ENCODE peak calls at places on chromosomes 7 and 10, in eight cellular contexts. One of them, this sample, is unnamed. For H3K36me3, the result is how much of the 10 kb centered on the place peaks cover.

GRCh38 chr7:40341836-40342235 is 207.0 kb downstream of the SUGCT start:
- DNase-seq in sigmoid colon: no peak
- DNase-seq in CD8-positive, alpha-beta T cell: no peak
- DNase-seq in upper lobe of left lung: no peak
- DNase-seq in Peyer's patch: no peak
- DNase-seq in body of pancreas: no peak
- DNase-seq in adrenal gland: no peak
- DNase-seq in brain microvascular endothelial cell: no peak
- DNase-seq in this sample: no peak

GRCh38 chr10:119449760-119450461 is 92.6 kb downstream of the RGS10 start:
- DNase-seq in upper lobe of left lung: peak
- DNase-seq in body of pancreas: peak
- DNase-seq in sigmoid colon: peak
- DNase-seq in brain microvascular endothelial cell: peak
- DNase-seq in adrenal gland: peak
- DNase-seq in Peyer's patch: no peak
- DNase-seq in CD8-positive, alpha-beta T cell: no peak
- DNase-seq in this sample: peak

GRCh38 chr7:134900430-134900876 is 85.9 kb upstream of the AGBL3 start:
- DNase-seq in body of pancreas: no peak
- DNase-seq in adrenal gland: no peak
- DNase-seq in sigmoid colon: no peak
- DNase-seq in CD8-positive, alpha-beta T cell: no peak
- DNase-seq in brain microvascular endothelial cell: no peak
- DNase-seq in Peyer's patch: no peak
- DNase-seq in upper lobe of left lung: no peak
- DNase-seq in this sample: no peak

GRCh38 chr7:151900591-151901312 is 23.8 kb upstream of the PRKAG2 start:
- DNase-seq in adrenal gland: no peak
- DNase-seq in brain microvascular endothelial cell: no peak
- DNase-seq in sigmoid colon: no peak
- DNase-seq in CD8-positive, alpha-beta T cell: no peak
- DNase-seq in Peyer's patch: no peak
- DNase-seq in body of pancreas: no peak
- DNase-seq in upper lobe of left lung: no peak
- DNase-seq in this sample: no peak

GRCh38 chr7:78959471-78959870 is 494.0 kb downstream of the MAGI2 start:
- DNase-seq in CD8-positive, alpha-beta T cell: no peak
- DNase-seq in body of pancreas: no peak
- DNase-seq in upper lobe of left lung: no peak
- DNase-seq in Peyer's patch: no peak
- DNase-seq in brain microvascular endothelial cell: no peak
- DNase-seq in sigmoid colon: no peak
- DNase-seq in adrenal gland: no peak
- DNase-seq in this sample: no peak

GRCh38 chr10:70699659-70700174 is 27.4 kb downstream of the ADAMTS14 start:
- DNase-seq in body of pancreas: no peak
- DNase-seq in Peyer's patch: peak
- DNase-seq in sigmoid colon: no peak
- DNase-seq in adrenal gland: no peak
- DNase-seq in brain microvascular endothelial cell: no peak
- DNase-seq in upper lobe of left lung: no peak
- DNase-seq in CD8-positive, alpha-beta T cell: no peak
- DNase-seq in this sample: no peak

GRCh38 chr10:909831-910230 is 21.7 kb downstream of the LARP4B start:
- DNase-seq in upper lobe of left lung: no peak
- DNase-seq in CD8-positive, alpha-beta T cell: no peak
- DNase-seq in sigmoid colon: no peak
- DNase-seq in brain microvascular endothelial cell: peak
- DNase-seq in Peyer's patch: no peak
- DNase-seq in adrenal gland: peak
- DNase-seq in body of pancreas: no peak
- DNase-seq in this sample: peak

GRCh38 chr10:12608761-12609160 is 259.4 kb downstream of the CAMK1D start:
- DNase-seq in upper lobe of left lung: no peak
- DNase-seq in adrenal gland: no peak
- DNase-seq in sigmoid colon: no peak
- DNase-seq in CD8-positive, alpha-beta T cell: no peak
- DNase-seq in body of pancreas: peak
- DNase-seq in Peyer's patch: no peak
- DNase-seq in brain microvascular endothelial cell: no peak
- DNase-seq in this sample: no peak

GRCh38 chr7:103851357-103851756 is 138.1 kb downstream of the RELN start:
- DNase-seq in body of pancreas: no peak
- DNase-seq in brain microvascular endothelial cell: peak
- DNase-seq in CD8-positive, alpha-beta T cell: no peak
- DNase-seq in adrenal gland: no peak
- DNase-seq in Peyer's patch: no peak
- DNase-seq in upper lobe of left lung: no peak
- DNase-seq in sigmoid colon: no peak
- DNase-seq in this sample: no peak

GRCh38 chr7:11427686-11428273 is 404.2 kb downstream of the THSD7A start:
- DNase-seq in body of pancreas: peak
- DNase-seq in CD8-positive, alpha-beta T cell: no peak
- DNase-seq in adrenal gland: peak
- DNase-seq in Peyer's patch: no peak
- DNase-seq in sigmoid colon: no peak
- DNase-seq in brain microvascular endothelial cell: peak
- DNase-seq in upper lobe of left lung: no peak
- DNase-seq in this sample: peak

GRCh38 chr10:69451209-69451783 is at the start of gene TSPAN15:
- DNase-seq in upper lobe of left lung: peak
- DNase-seq in sigmoid colon: peak
- DNase-seq in body of pancreas: peak
- DNase-seq in CD8-positive, alpha-beta T cell: peak
- DNase-seq in adrenal gland: peak
- DNase-seq in brain microvascular endothelial cell: peak
- DNase-seq in Peyer's patch: peak
- DNase-seq in this sample: peak

GRCh38 chr7:138603549-138604324 is 97.4 kb downstream of the SVOPL start:
- DNase-seq in brain microvascular endothelial cell: peak
- DNase-seq in CD8-positive, alpha-beta T cell: no peak
- DNase-seq in adrenal gland: no peak
- DNase-seq in sigmoid colon: no peak
- DNase-seq in body of pancreas: no peak
- DNase-seq in Peyer's patch: no peak
- DNase-seq in upper lobe of left lung: no peak
- DNase-seq in this sample: no peak

GRCh38 chr10:12633776-12634390 is 284.5 kb downstream of the CAMK1D start:
- DNase-seq in adrenal gland: no peak
- DNase-seq in upper lobe of left lung: no peak
- DNase-seq in brain microvascular endothelial cell: no peak
- DNase-seq in Peyer's patch: no peak
- DNase-seq in body of pancreas: no peak
- DNase-seq in CD8-positive, alpha-beta T cell: no peak
- DNase-seq in sigmoid colon: no peak
- DNase-seq in this sample: no peak

GRCh38 chr10:1366811-1367425 is 310.7 kb downstream of the WDR37 start:
- DNase-seq in upper lobe of left lung: no peak
- DNase-seq in body of pancreas: no peak
- DNase-seq in brain microvascular endothelial cell: no peak
- DNase-seq in Peyer's patch: no peak
- DNase-seq in adrenal gland: no peak
- DNase-seq in sigmoid colon: no peak
- DNase-seq in CD8-positive, alpha-beta T cell: no peak
- DNase-seq in this sample: peak

GRCh38 chr10:77290528-77291155 is 347.0 kb downstream of the KCNMA1 start:
- DNase-seq in adrenal gland: no peak
- DNase-seq in sigmoid colon: peak
- DNase-seq in Peyer's patch: no peak
- DNase-seq in body of pancreas: no peak
- DNase-seq in CD8-positive, alpha-beta T cell: no peak
- DNase-seq in upper lobe of left lung: no peak
- DNase-seq in brain microvascular endothelial cell: peak
- DNase-seq in this sample: peak

GRCh38 chr7:91759205-91759863 is 121.2 kb downstream of the MTERF1 start:
- DNase-seq in brain microvascular endothelial cell: peak
- DNase-seq in CD8-positive, alpha-beta T cell: no peak
- DNase-seq in upper lobe of left lung: peak
- DNase-seq in body of pancreas: peak
- DNase-seq in sigmoid colon: no peak
- DNase-seq in Peyer's patch: peak
- DNase-seq in adrenal gland: no peak
- DNase-seq in this sample: no peak

GRCh38 chr10:32713560-32713959 is 244.5 kb downstream of the ITGB1 start:
- DNase-seq in Peyer's patch: no peak
- DNase-seq in sigmoid colon: no peak
- DNase-seq in adrenal gland: no peak
- DNase-seq in body of pancreas: no peak
- DNase-seq in CD8-positive, alpha-beta T cell: no peak
- DNase-seq in brain microvascular endothelial cell: no peak
- DNase-seq in upper lobe of left lung: no peak
- DNase-seq in this sample: no peak

GRCh38 chr10:49309691-49310371 is 10.9 kb downstream of the C10orf71 start:
- DNase-seq in body of pancreas: no peak
- DNase-seq in brain microvascular endothelial cell: no peak
- DNase-seq in Peyer's patch: no peak
- DNase-seq in upper lobe of left lung: no peak
- DNase-seq in sigmoid colon: no peak
- DNase-seq in CD8-positive, alpha-beta T cell: peak
- DNase-seq in adrenal gland: no peak
- DNase-seq in this sample: no peak

GRCh38 chr10:77810446-77811335 is 115.9 kb downstream of the DLG5 start:
- DNase-seq in Peyer's patch: no peak
- DNase-seq in CD8-positive, alpha-beta T cell: no peak
- DNase-seq in adrenal gland: no peak
- DNase-seq in body of pancreas: no peak
- DNase-seq in brain microvascular endothelial cell: no peak
- DNase-seq in sigmoid colon: no peak
- DNase-seq in upper lobe of left lung: no peak
- DNase-seq in this sample: no peak

GRCh38 chr7:137996386-137996851 is 5.5 kb downstream of the CREB3L2 start:
- DNase-seq in body of pancreas: peak
- DNase-seq in upper lobe of left lung: peak
- DNase-seq in brain microvascular endothelial cell: peak
- DNase-seq in sigmoid colon: no peak
- DNase-seq in CD8-positive, alpha-beta T cell: no peak
- DNase-seq in adrenal gland: no peak
- DNase-seq in Peyer's patch: no peak
- DNase-seq in this sample: no peak

GRCh38 chr7:128963327-128963757 is 25.6 kb downstream of the IRF5 start:
- DNase-seq in body of pancreas: no peak
- DNase-seq in CD8-positive, alpha-beta T cell: no peak
- DNase-seq in Peyer's patch: no peak
- DNase-seq in adrenal gland: no peak
- DNase-seq in sigmoid colon: no peak
- DNase-seq in brain microvascular endothelial cell: peak
- DNase-seq in upper lobe of left lung: no peak
- DNase-seq in this sample: no peak

GRCh38 chr7:102248081-102248455 is 38.6 kb upstream of the SH2B2 start:
- DNase-seq in Peyer's patch: no peak
- DNase-seq in adrenal gland: no peak
- DNase-seq in sigmoid colon: no peak
- DNase-seq in upper lobe of left lung: no peak
- DNase-seq in body of pancreas: no peak
- DNase-seq in brain microvascular endothelial cell: no peak
- DNase-seq in CD8-positive, alpha-beta T cell: no peak
- DNase-seq in this sample: no peak
- H3K36me3 ChIP-seq in Peyer's patch: under half
- H3K36me3 ChIP-seq in adrenal gland: under half
- H3K36me3 ChIP-seq in sigmoid colon: under half
- H3K36me3 ChIP-seq in upper lobe of left lung: under half
- H3K36me3 ChIP-seq in body of pancreas: under half
- H3K36me3 ChIP-seq in brain microvascular endothelial cell: under half
- H3K36me3 ChIP-seq in CD8-positive, alpha-beta T cell: under half
- H3K36me3 ChIP-seq in this sample: under half

DNA sequence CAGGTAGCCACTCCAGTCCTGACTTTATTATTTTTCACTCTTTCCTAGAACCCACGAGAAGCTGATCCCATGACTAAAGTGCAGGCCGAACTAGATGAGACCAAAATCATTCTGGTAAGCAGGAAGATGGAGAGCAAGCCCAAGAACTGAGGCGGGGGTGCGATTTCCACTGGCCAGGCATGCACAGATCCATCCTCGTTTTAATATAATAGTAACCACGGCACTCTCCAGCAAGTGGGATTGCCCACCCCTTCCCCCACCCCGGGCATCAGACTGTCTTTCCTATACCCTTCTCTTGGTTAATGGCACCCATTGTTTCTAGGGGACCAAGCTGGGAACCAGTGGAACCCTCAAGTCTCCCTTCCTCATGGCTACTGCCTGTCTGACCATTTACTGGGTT is 7.3 kb downstream of the YKT6 start:
- DNase-seq in adrenal gland: no peak
- DNase-seq in upper lobe of left lung: no peak
- DNase-seq in sigmoid colon: no peak
- DNase-seq in CD8-positive, alpha-beta T cell: no peak
- DNase-seq in Peyer's patch: peak
- DNase-seq in body of pancreas: no peak
- DNase-seq in brain microvascular endothelial cell: no peak
- DNase-seq in this sample: no peak
- H3K36me3 ChIP-seq in adrenal gland: half or more
- H3K36me3 ChIP-seq in upper lobe of left lung: half or more
- H3K36me3 ChIP-seq in sigmoid colon: under half
- H3K36me3 ChIP-seq in CD8-positive, alpha-beta T cell: half or more
- H3K36me3 ChIP-seq in Peyer's patch: half or more
- H3K36me3 ChIP-seq in body of pancreas: half or more
- H3K36me3 ChIP-seq in brain microvascular endothelial cell: half or more
- H3K36me3 ChIP-seq in this sample: half or more

DNA sequence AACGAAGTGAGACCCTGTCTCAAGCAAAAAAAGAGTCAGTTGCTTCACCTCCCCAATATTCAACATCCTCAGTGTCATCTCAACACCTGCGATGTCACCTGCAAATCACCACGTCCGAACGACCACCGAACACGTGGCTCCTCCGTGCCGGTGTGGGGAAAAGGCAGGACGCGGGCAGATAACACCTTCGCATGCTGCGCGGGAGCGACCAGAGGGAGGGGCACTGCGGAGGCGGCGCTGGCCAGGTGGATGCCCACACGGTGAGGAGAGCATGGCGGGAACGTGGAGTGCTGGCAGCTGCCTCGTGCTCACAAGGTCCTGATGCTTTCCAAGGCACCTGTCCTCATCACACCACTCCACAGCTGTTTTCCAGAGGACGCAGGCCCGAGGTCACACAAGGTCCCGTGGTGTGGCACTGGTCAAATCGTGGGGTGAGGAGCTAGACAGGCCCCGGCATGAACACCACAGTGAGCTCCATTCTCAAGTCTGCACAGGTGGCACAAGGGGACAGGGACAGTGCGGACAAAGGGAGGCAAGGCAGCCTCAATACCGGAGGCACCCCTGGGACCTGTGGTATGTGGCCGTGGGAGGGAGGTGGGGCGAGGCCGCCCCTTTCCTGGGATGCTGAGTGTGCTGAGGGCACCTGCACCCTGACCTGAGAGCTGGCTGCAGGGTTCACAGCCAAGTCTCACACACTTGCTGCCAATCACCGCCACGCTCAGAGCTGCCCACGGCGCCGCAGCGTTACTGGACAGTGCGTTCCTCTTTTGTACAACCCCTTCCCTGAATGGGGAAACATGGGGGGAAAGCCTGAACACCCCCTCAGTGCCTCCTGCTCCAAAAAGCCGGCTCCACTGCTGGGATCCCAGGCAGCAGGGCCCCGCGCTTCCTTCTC is 13.0 kb downstream of the TUBGCP2 start:
- DNase-seq in adrenal gland: no peak
- DNase-seq in CD8-positive, alpha-beta T cell: no peak
- DNase-seq in brain microvascular endothelial cell: no peak
- DNase-seq in Peyer's patch: no peak
- DNase-seq in upper lobe of left lung: no peak
- DNase-seq in body of pancreas: no peak
- DNase-seq in sigmoid colon: no peak
- DNase-seq in this sample: no peak
- H3K36me3 ChIP-seq in adrenal gland: half or more
- H3K36me3 ChIP-seq in CD8-positive, alpha-beta T cell: under half
- H3K36me3 ChIP-seq in brain microvascular endothelial cell: under half
- H3K36me3 ChIP-seq in Peyer's patch: half or more
- H3K36me3 ChIP-seq in upper lobe of left lung: half or more
- H3K36me3 ChIP-seq in body of pancreas: half or more
- H3K36me3 ChIP-seq in sigmoid colon: half or more
- H3K36me3 ChIP-seq in this sample: half or more

GRCh38 chr10:113613427-113613826 is 50.4 kb downstream of the NRAP start:
- DNase-seq in adrenal gland: no peak
- DNase-seq in CD8-positive, alpha-beta T cell: no peak
- DNase-seq in upper lobe of left lung: no peak
- DNase-seq in brain microvascular endothelial cell: no peak
- DNase-seq in body of pancreas: no peak
- DNase-seq in Peyer's patch: no peak
- DNase-seq in sigmoid colon: no peak
- DNase-seq in this sample: no peak
- H3K36me3 ChIP-seq in adrenal gland: under half
- H3K36me3 ChIP-seq in CD8-positive, alpha-beta T cell: under half
- H3K36me3 ChIP-seq in upper lobe of left lung: under half
- H3K36me3 ChIP-seq in brain microvascular endothelial cell: under half
- H3K36me3 ChIP-seq in body of pancreas: under half
- H3K36me3 ChIP-seq in Peyer's patch: under half
- H3K36me3 ChIP-seq in sigmoid colon: under half
- H3K36me3 ChIP-seq in this sample: under half